ENCODE peak calls at places on chromosomes 12 and 14, in four cellular contexts. E, S, M and V are unnamed samples.

GRCh38 chr12:67747869-67748760 is 99.6 kb downstream of the DYRK2 start:
- ATAC-seq in E (no peak), S (peak), M (no peak), V (no peak)

GRCh38 chr14:75491376-75491978 is 30.8 kb upstream of the BATF start:
- ATAC-seq in M (no peak), S (no peak), E (no peak), V (no peak)

GRCh38 chr14:75476274-75476995 is 45.8 kb upstream of the BATF start:
- ATAC-seq in S (no peak), E (peak), M (no peak), V (peak)

GRCh38 chr12:121980211-121980891 is 41.3 kb upstream of the BCL7A start:
- ATAC-seq in M (peak), S (no peak), E (no peak), V (no peak)

GRCh38 chr12:88188180-88188579 is 46.1 kb downstream of the TMTC3 start:
- ATAC-seq in S (no peak), M (no peak), E (no peak), V (no peak)

GRCh38 chr12:118821386-118821928 is 159.9 kb upstream of the SRRM4 start:
- ATAC-seq in M (no peak), E (no peak), S (no peak), V (no peak)

GRCh38 chr12:121918679-121919038 is 267 bp downstream of the CFAP251 start:
- ATAC-seq in E (no peak), S (peak), M (peak), V (peak)

GRCh38 chr12:74890237-74890599 is 319.4 kb downstream of the KCNC2 start:
- ATAC-seq in M (peak), E (peak), S (peak), V (no peak)

GRCh38 chr14:50839048-50839447 is 8.1 kb upstream of the NIN start:
- ATAC-seq in E (no peak), S (no peak), M (no peak), V (no peak)

GRCh38 chr14:54450535-54450934 is 9.4 kb upstream of the CNIH1 start:
- ATAC-seq in M (no peak), S (no peak), E (no peak), V (no peak)

GRCh38 chr14:20802341-20803084 is at the start of gene RNASE1:
- ATAC-seq in M (no peak), S (no peak), E (peak), V (peak)

GRCh38 chr14:102775855-102776760 is 1.1 kb upstream of the TRAF3 start:
- ATAC-seq in M (peak), E (peak), S (peak), V (no peak)

GRCh38 chr14:65286443-65286842 is 126.1 kb upstream of the FUT8 start:
- ATAC-seq in E (no peak), M (no peak), S (peak), V (no peak)

GRCh38 chr12:78232756-78233155 is 402.1 kb downstream of the NAV3 start:
- ATAC-seq in E (no peak), M (no peak), S (no peak), V (no peak)

GRCh38 chr12:124567035-124567672 is at the start of gene NCOR2:
- ATAC-seq in M (peak), S (peak), E (no peak), V (peak)

GRCh38 chr12:22459872-22460490 is 84.4 kb downstream of the C2CD5 start:
- ATAC-seq in S (peak), E (no peak), M (no peak), V (peak)

GRCh38 chr14:96341323-96341722 is 21.8 kb downstream of the ATG2B start:
- ATAC-seq in M (no peak), E (no peak), S (no peak), V (no peak)

GRCh38 chr12:65889144-65889880 is 65.0 kb downstream of the HMGA2 start:
- ATAC-seq in S (no peak), M (no peak), E (no peak), V (no peak)

GRCh38 chr12:91381309-91381804 is 198.7 kb upstream of the DCN start:
- ATAC-seq in E (peak), M (no peak), S (no peak), V (peak)

GRCh38 chr14:81176224-81176623 is 44.5 kb downstream of the GTF2A1 start:
- ATAC-seq in M (no peak), S (no peak), E (peak), V (no peak)

GRCh38 chr14:98889836-98890185 is 382.2 kb downstream of the BCL11B start:
- ATAC-seq in S (no peak), M (no peak), E (no peak), V (no peak)

GRCh38 chr12:45049912-45050318 is 984 bp downstream of the DBX2 start:
- ATAC-seq in E (no peak), M (no peak), S (no peak), V (no peak)

GRCh38 chr14:26594148-26594547 is 3.7 kb downstream of the NOVA1 start:
- ATAC-seq in S (no peak), E (no peak), M (no peak), V (no peak)

GRCh38 chr12:23113781-23114180 is 488.8 kb downstream of the ETNK1 start:
- ATAC-seq in S (no peak), E (no peak), M (no peak), V (no peak)

GRCh38 chr14:60287452-60287851 is 38.4 kb downstream of the PPM1A start:
- ATAC-seq in E (no peak), S (no peak), M (no peak), V (no peak)

GRCh38 chr12:57171668-57172067 is 24.2 kb upstream of the LRP1-AS start:
- ATAC-seq in E (no peak), S (no peak), M (no peak), V (peak)

GRCh38 chr12:124916370-124917134 is 2.1 kb upstream of the UBC start:
- ATAC-seq in S (peak), E (peak), M (peak), V (peak)

GRCh38 chr12:51183816-51184215 is 10.9 kb upstream of the TFCP2 start:
- ATAC-seq in S (no peak), E (no peak), M (no peak), V (no peak)

GRCh38 chr14:21038416-21039058 is 3.6 kb upstream of the RNASE7 start:
- ATAC-seq in M (no peak), S (no peak), E (no peak), V (peak)

GRCh38 chr12:52151859-52152783 is 39.7 kb downstream of the KRT80 start:
- ATAC-seq in M (peak), E (peak), S (peak), V (peak)

GRCh38 chr12:2057041-2057792 is 4.4 kb downstream of the CACNA1C start:
- ATAC-seq in S (peak), E (peak), M (no peak), V (no peak)

GRCh38 chr12:89678225-89678624 is 30.4 kb downstream of the ATP2B1 start:
- ATAC-seq in S (no peak), M (no peak), E (no peak), V (no peak)

GRCh38 chr12:53053223-53054111 is 3.6 kb downstream of the TNS2 start:
- ATAC-seq in S (peak), M (peak), E (peak), V (no peak)

GRCh38 chr12:117857632-117858274 is 111.0 kb downstream of the KSR2 start:
- ATAC-seq in S (peak), E (no peak), M (peak), V (no peak)

GRCh38 chr14:31419179-31420012 is 954 bp downstream of the HEATR5A start:
- ATAC-seq in M (no peak), S (no peak), E (no peak), V (no peak)

GRCh38 chr14:64232944-64233343 is 61.2 kb downstream of the ESR2 start:
- ATAC-seq in M (no peak), S (no peak), E (peak), V (no peak)

GRCh38 chr12:128365831-128366231 is 98.9 kb downstream of the TMEM132C start:
- ATAC-seq in E (no peak), M (no peak), S (no peak), V (peak)

GRCh38 chr14:94387051-94388026 is 1.1 kb downstream of the SERPINA1 start:
- ATAC-seq in E (no peak), S (no peak), M (no peak), V (no peak)
- H3K27ac ChIP-seq in E (peak), S (no peak), M (no peak), V (no peak)

GRCh38 chr12:55847603-55848329 is 5.0 kb upstream of the MMP19 start:
- ATAC-seq in S (peak), M (peak), E (peak), V (peak)
- H3K4me3 ChIP-seq in S (peak), M (no peak), E (no peak), V (peak)

GRCh38 chr12:108643941-108644742 is 10.4 kb upstream of the SELPLG start:
- ATAC-seq in S (peak), M (no peak), E (peak), V (peak)
- TF ChIP-seq POLR2AphosphoS5 in S (peak), M (no peak), E (peak), V (peak)

GRCh38 chr12:40792792-40793386 is 100.7 kb downstream of the CNTN1 start:
- ATAC-seq in E (no peak), S (no peak), M (no peak), V (no peak)

GRCh38 chr12:40794087-40794486 is 101.8 kb downstream of the CNTN1 start:
- ATAC-seq in E (no peak), S (no peak), M (no peak), V (no peak)

GRCh38 chr12:40788276-40788675 is 96.0 kb downstream of the CNTN1 start:
- ATAC-seq in E (no peak), S (no peak), M (no peak), V (no peak)

GRCh38 chr12:40793471-40793870 is 101.2 kb downstream of the CNTN1 start:
- ATAC-seq in M (no peak), E (no peak), S (no peak), V (no peak)
- H3K27ac ChIP-seq in M (no peak), E (no peak), S (no peak), V (peak)

DNA sequence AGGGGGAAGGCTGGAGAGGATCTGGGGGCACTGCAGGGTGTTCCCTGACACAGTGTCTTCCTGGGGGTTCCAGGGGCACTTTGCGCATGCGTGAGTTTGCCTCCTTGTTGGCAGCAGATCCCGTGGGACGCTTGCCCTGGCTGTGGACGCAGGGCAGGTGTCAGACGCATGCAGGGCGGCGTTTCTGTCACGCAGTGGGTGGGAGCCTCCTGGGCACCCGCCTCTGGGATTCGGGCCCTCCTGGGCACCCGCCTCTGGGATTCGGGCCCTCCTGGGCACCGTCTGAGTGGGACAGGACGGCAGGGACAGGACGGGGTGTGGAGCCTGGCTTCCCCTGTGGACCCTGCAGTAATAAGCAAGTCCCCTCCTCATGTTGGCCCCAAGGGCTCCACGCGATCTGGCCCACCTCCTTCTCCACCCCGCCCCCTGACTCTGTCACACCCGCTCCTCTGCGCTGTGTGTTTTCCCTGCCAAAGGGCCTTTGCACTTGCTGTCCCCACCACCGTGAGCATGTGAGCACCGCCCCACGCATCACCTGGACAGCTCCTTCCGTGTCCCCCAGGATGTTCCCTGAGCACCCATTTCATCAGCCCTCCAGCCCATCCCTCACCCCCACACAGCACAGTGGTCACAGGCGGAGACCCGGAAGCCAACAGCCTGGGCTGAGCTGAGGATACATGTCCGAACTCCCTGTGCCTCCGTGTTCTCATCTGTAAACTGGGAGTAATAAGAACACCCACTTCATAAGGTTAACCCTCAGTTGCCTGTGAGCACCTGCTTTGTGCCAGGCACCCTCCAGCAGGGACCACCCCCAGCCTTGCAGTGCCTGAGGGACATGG is 4.4 kb downstream of the MMP17 start:
- ATAC-seq in M (peak), E (no peak), S (no peak), V (no peak)
- H3K4me3 ChIP-seq in M (peak), E (peak), S (no peak), V (peak)

GRCh38 chr14:23071244-23071974 is 14.1 kb upstream of the CDH24 start:
- ATAC-seq in M (peak), S (peak), E (peak), V (peak)
- TF ChIP-seq POLR2AphosphoS5 in M (peak), S (peak), E (peak), V (peak)